ENCODE peak calls at places on chromosome 1, in eight cellular contexts. C is cardiac fibroblast, X is cardiac muscle cell, T is right cardiac atrium, R is M059J, S is iPS DF 19.7, I is fibroblast of mammary gland, D is thoracic aorta. L is an unnamed sample.

GRCh38 chr1:193905288-193906085 is 719.1 kb upstream of the B3GALT2 start:
- DNase-seq in C (peak), X (no peak), T (no peak), R (peak), S (no peak), I (no peak), D (no peak), L (peak)

GRCh38 chr1:43052322-43052721 is 93.7 kb upstream of the SLC2A1 start:
- DNase-seq in C (no peak), X (no peak), T (no peak), R (no peak), S (no peak), I (no peak), D (no peak), L (no peak)

GRCh38 chr1:902023-902422 is 21.7 kb upstream of the SAMD11 start:
- DNase-seq in C (no peak), X (no peak), T (no peak), R (no peak), S (no peak), I (no peak), D (no peak), L (no peak)

GRCh38 chr1:16163882-16164820 is 8.3 kb upstream of the EPHA2 start:
- DNase-seq in C (peak), X (no peak), T (peak), R (peak), S (no peak), I (peak), D (no peak), L (peak)

GRCh38 chr1:184802739-184803492 is 48.3 kb upstream of the EDEM3 start:
- DNase-seq in C (no peak), X (no peak), T (no peak), R (peak), S (no peak), I (peak), D (no peak), L (no peak)

GRCh38 chr1:201436461-201436860 is 14.9 kb upstream of the TNNI1 start:
- DNase-seq in C (peak), X (peak), T (no peak), R (peak), S (peak), I (peak), D (no peak), L (no peak)

GRCh38 chr1:101330427-101331130 is 93.8 kb downstream of the S1PR1 start:
- DNase-seq in C (no peak), X (no peak), T (no peak), R (no peak), S (no peak), I (no peak), D (no peak), L (no peak)

GRCh38 chr1:38273405-38273804 is 226.8 kb upstream of the POU3F1 start:
- DNase-seq in C (no peak), X (no peak), T (no peak), R (no peak), S (no peak), I (no peak), D (no peak), L (peak)

GRCh38 chr1:43912607-43913006 is 21.0 kb upstream of the ARTN start:
- DNase-seq in C (peak), X (peak), T (no peak), R (no peak), S (no peak), I (no peak), D (no peak), L (peak)

GRCh38 chr1:185409345-185409744 is 92.3 kb upstream of the IVNS1ABP start:
- DNase-seq in C (no peak), X (no peak), T (no peak), R (no peak), S (no peak), I (no peak), D (no peak), L (no peak)

GRCh38 chr1:26317612-26318337 is at the start of gene CD52:
- DNase-seq in C (no peak), X (no peak), T (peak), R (no peak), S (no peak), I (no peak), D (no peak), L (no peak)

GRCh38 chr1:56803561-56804156 is 15.5 kb downstream of the FYB2 start:
- DNase-seq in C (peak), X (peak), T (no peak), R (peak), S (no peak), I (peak), D (no peak), L (no peak)

GRCh38 chr1:50992532-50993318 is 22.7 kb downstream of the CDKN2C start:
- DNase-seq in C (no peak), X (no peak), T (no peak), R (no peak), S (no peak), I (no peak), D (no peak), L (no peak)

GRCh38 chr1:207883104-207883651 is 27.7 kb downstream of the CD34 start:
- DNase-seq in C (no peak), X (no peak), T (no peak), R (no peak), S (no peak), I (no peak), D (no peak), L (no peak)

GRCh38 chr1:24117722-24118409 is 5.9 kb upstream of the MYOM3 start:
- DNase-seq in C (peak), X (no peak), T (no peak), R (peak), S (no peak), I (peak), D (no peak), L (peak)

GRCh38 chr1:44557756-44558155 is 116.5 kb downstream of the TMEM53 start:
- DNase-seq in C (peak), X (no peak), T (no peak), R (peak), S (no peak), I (peak), D (no peak), L (peak)

GRCh38 chr1:167826127-167826526 is 87.8 kb downstream of the ADCY10 start:
- DNase-seq in C (no peak), X (no peak), T (no peak), R (no peak), S (no peak), I (no peak), D (no peak), L (peak)

GRCh38 chr1:201933840-201934430 is 12.4 kb downstream of the LMOD1 start:
- DNase-seq in C (peak), X (no peak), T (no peak), R (peak), S (no peak), I (no peak), D (no peak), L (no peak)

GRCh38 chr1:226309398-226310122 is 596 bp upstream of the LIN9 start:
- DNase-seq in C (peak), X (peak), T (no peak), R (peak), S (no peak), I (peak), D (no peak), L (no peak)

GRCh38 chr1:22275626-22276395 is 132.9 kb upstream of the WNT4 start:
- DNase-seq in C (peak), X (peak), T (peak), R (peak), S (no peak), I (peak), D (no peak), L (peak)

GRCh38 chr1:236480758-236481436 is 42.9 kb upstream of the LGALS8 start:
- DNase-seq in C (no peak), X (peak), T (no peak), R (no peak), S (no peak), I (no peak), D (no peak), L (no peak)

GRCh38 chr1:18541046-18541795 is 60.5 kb downstream of the KLHDC7A start:
- DNase-seq in C (no peak), X (no peak), T (no peak), R (no peak), S (no peak), I (no peak), D (no peak), L (no peak)

GRCh38 chr1:108125312-108126138 is 74.6 kb downstream of the SLC25A24 start:
- DNase-seq in C (peak), X (peak), T (peak), R (peak), S (peak), I (peak), D (no peak), L (peak)

GRCh38 chr1:24112381-24113169 is 640 bp upstream of the MYOM3 start:
- DNase-seq in C (peak), X (peak), T (peak), R (peak), S (peak), I (peak), D (peak), L (peak)

GRCh38 chr1:226308166-226308722 is 720 bp downstream of the LIN9 start:
- DNase-seq in C (no peak), X (no peak), T (no peak), R (no peak), S (no peak), I (no peak), D (no peak), L (no peak)

GRCh38 chr1:236948996-236949395 is 55.2 kb downstream of the MT1HL1 start:
- DNase-seq in C (no peak), X (no peak), T (no peak), R (no peak), S (no peak), I (no peak), D (no peak), L (no peak)

GRCh38 chr1:231202125-231202633 is 38.8 kb upstream of the GNPAT start:
- DNase-seq in C (no peak), X (no peak), T (no peak), R (no peak), S (no peak), I (no peak), D (no peak), L (no peak)

L was measured in astrocyte of the hippocampus.